ENCODE peak calls at places on chromosomes 1 and 21, in six cellular contexts. One of them, this sample, is unnamed.

GRCh38 chr1:246930830-246931548 is 759 bp downstream of the AHCTF1 start:
- DNase-seq in mammary epithelial cell: peak
- DNase-seq in fibroblast of lung: peak
- DNase-seq in cardiac fibroblast: peak
- DNase-seq in ascending aorta: no peak
- DNase-seq in AG10803: peak
- DNase-seq in this sample: peak

GRCh38 chr1:154325583-154326545 is 539 bp downstream of the ATP8B2 start:
- DNase-seq in AG10803: peak
- DNase-seq in fibroblast of lung: peak
- DNase-seq in ascending aorta: no peak
- DNase-seq in cardiac fibroblast: peak
- DNase-seq in mammary epithelial cell: peak
- DNase-seq in this sample: no peak

GRCh38 chr1:32878183-32878582 is 7.5 kb upstream of the FNDC5 start:
- DNase-seq in mammary epithelial cell: peak
- DNase-seq in cardiac fibroblast: peak
- DNase-seq in fibroblast of lung: peak
- DNase-seq in ascending aorta: no peak
- DNase-seq in AG10803: peak
- DNase-seq in this sample: no peak

GRCh38 chr1:156356875-156357534 is 12.0 kb upstream of the RHBG start:
- DNase-seq in cardiac fibroblast: peak
- DNase-seq in mammary epithelial cell: peak
- DNase-seq in fibroblast of lung: no peak
- DNase-seq in AG10803: no peak
- DNase-seq in ascending aorta: no peak
- DNase-seq in this sample: peak

GRCh38 chr1:203351037-203351625 is at the start of gene FMOD:
- DNase-seq in ascending aorta: no peak
- DNase-seq in cardiac fibroblast: peak
- DNase-seq in mammary epithelial cell: no peak
- DNase-seq in AG10803: peak
- DNase-seq in fibroblast of lung: peak
- DNase-seq in this sample: no peak

GRCh38 chr1:218454700-218455282 is 109.7 kb downstream of the TGFB2 start:
- DNase-seq in ascending aorta: no peak
- DNase-seq in cardiac fibroblast: no peak
- DNase-seq in mammary epithelial cell: no peak
- DNase-seq in fibroblast of lung: peak
- DNase-seq in AG10803: no peak
- DNase-seq in this sample: no peak

GRCh38 chr1:199150764-199151163 is 511.9 kb downstream of the PTPRC start:
- DNase-seq in cardiac fibroblast: no peak
- DNase-seq in mammary epithelial cell: no peak
- DNase-seq in ascending aorta: no peak
- DNase-seq in AG10803: no peak
- DNase-seq in fibroblast of lung: no peak
- DNase-seq in this sample: no peak

GRCh38 chr1:29984544-29985375 is 738.6 kb downstream of the MATN1 start:
- DNase-seq in cardiac fibroblast: no peak
- DNase-seq in ascending aorta: no peak
- DNase-seq in fibroblast of lung: no peak
- DNase-seq in mammary epithelial cell: no peak
- DNase-seq in AG10803: no peak
- DNase-seq in this sample: no peak

GRCh38 chr1:235843458-235843857 is 23.2 kb downstream of the LYST start:
- DNase-seq in fibroblast of lung: peak
- DNase-seq in ascending aorta: no peak
- DNase-seq in AG10803: peak
- DNase-seq in cardiac fibroblast: peak
- DNase-seq in mammary epithelial cell: peak
- DNase-seq in this sample: no peak

GRCh38 chr1:43153443-43153842 is 18.6 kb downstream of the EBNA1BP2 start:
- DNase-seq in cardiac fibroblast: no peak
- DNase-seq in fibroblast of lung: no peak
- DNase-seq in mammary epithelial cell: no peak
- DNase-seq in ascending aorta: no peak
- DNase-seq in AG10803: no peak
- DNase-seq in this sample: no peak

GRCh38 chr1:212437179-212437798 is 4.6 kb downstream of the NENF start:
- DNase-seq in fibroblast of lung: no peak
- DNase-seq in mammary epithelial cell: no peak
- DNase-seq in AG10803: no peak
- DNase-seq in cardiac fibroblast: no peak
- DNase-seq in ascending aorta: no peak
- DNase-seq in this sample: no peak

GRCh38 chr1:156500847-156501686 is 492 bp upstream of the MEF2D start:
- DNase-seq in ascending aorta: peak
- DNase-seq in AG10803: peak
- DNase-seq in cardiac fibroblast: peak
- DNase-seq in fibroblast of lung: peak
- DNase-seq in mammary epithelial cell: peak
- DNase-seq in this sample: peak

GRCh38 chr21:34091607-34092006 is 18.2 kb downstream of the MRPS6 start:
- DNase-seq in ascending aorta: no peak
- DNase-seq in AG10803: no peak
- DNase-seq in fibroblast of lung: no peak
- DNase-seq in mammary epithelial cell: no peak
- DNase-seq in cardiac fibroblast: peak
- DNase-seq in this sample: no peak

GRCh38 chr1:18073066-18073642 is 34.4 kb upstream of the IGSF21 start:
- DNase-seq in cardiac fibroblast: no peak
- DNase-seq in fibroblast of lung: no peak
- DNase-seq in mammary epithelial cell: no peak
- DNase-seq in ascending aorta: no peak
- DNase-seq in AG10803: no peak
- DNase-seq in this sample: no peak

GRCh38 chr1:211328084-211328694 is 1.6 kb downstream of the TRAF5 start:
- DNase-seq in fibroblast of lung: no peak
- DNase-seq in ascending aorta: no peak
- DNase-seq in cardiac fibroblast: no peak
- DNase-seq in mammary epithelial cell: no peak
- DNase-seq in AG10803: no peak
- DNase-seq in this sample: no peak

GRCh38 chr1:58317694-58318093 is 228.8 kb downstream of the OMA1 start:
- DNase-seq in fibroblast of lung: no peak
- DNase-seq in ascending aorta: no peak
- DNase-seq in cardiac fibroblast: no peak
- DNase-seq in AG10803: no peak
- DNase-seq in mammary epithelial cell: no peak
- DNase-seq in this sample: no peak

GRCh38 chr21:17854771-17855170 is 35.6 kb upstream of the C21orf91 start:
- DNase-seq in AG10803: no peak
- DNase-seq in mammary epithelial cell: peak
- DNase-seq in cardiac fibroblast: no peak
- DNase-seq in fibroblast of lung: no peak
- DNase-seq in ascending aorta: no peak
- DNase-seq in this sample: no peak

GRCh38 chr1:101041300-101041699 is 15.7 kb upstream of the DPH5 start:
- DNase-seq in cardiac fibroblast: no peak
- DNase-seq in mammary epithelial cell: no peak
- DNase-seq in ascending aorta: no peak
- DNase-seq in AG10803: no peak
- DNase-seq in fibroblast of lung: no peak
- DNase-seq in this sample: no peak
- TF ChIP-seq CTCF in cardiac fibroblast: no peak
- TF ChIP-seq CTCF in mammary epithelial cell: no peak
- TF ChIP-seq CTCF in ascending aorta: no peak
- TF ChIP-seq CTCF in AG10803: no peak
- TF ChIP-seq CTCF in fibroblast of lung: no peak
- TF ChIP-seq CTCF in this sample: no peak

GRCh38 chr1:167230437-167230836 is 9.8 kb downstream of the POU2F1 start:
- DNase-seq in mammary epithelial cell: no peak
- DNase-seq in ascending aorta: no peak
- DNase-seq in AG10803: no peak
- DNase-seq in fibroblast of lung: no peak
- DNase-seq in cardiac fibroblast: no peak
- DNase-seq in this sample: no peak
- TF ChIP-seq CTCF in mammary epithelial cell: no peak
- TF ChIP-seq CTCF in ascending aorta: no peak
- TF ChIP-seq CTCF in AG10803: no peak
- TF ChIP-seq CTCF in fibroblast of lung: no peak
- TF ChIP-seq CTCF in cardiac fibroblast: no peak
- TF ChIP-seq CTCF in this sample: no peak

GRCh38 chr1:182029379-182030331 is 31.9 kb downstream of the ZNF648 start:
- DNase-seq in fibroblast of lung: peak
- DNase-seq in cardiac fibroblast: peak
- DNase-seq in AG10803: peak
- DNase-seq in ascending aorta: peak
- DNase-seq in mammary epithelial cell: peak
- DNase-seq in this sample: peak
- TF ChIP-seq CTCF in fibroblast of lung: peak
- TF ChIP-seq CTCF in cardiac fibroblast: no peak
- TF ChIP-seq CTCF in AG10803: peak
- TF ChIP-seq CTCF in ascending aorta: peak
- TF ChIP-seq CTCF in mammary epithelial cell: no peak
- TF ChIP-seq CTCF in this sample: peak

DNA sequence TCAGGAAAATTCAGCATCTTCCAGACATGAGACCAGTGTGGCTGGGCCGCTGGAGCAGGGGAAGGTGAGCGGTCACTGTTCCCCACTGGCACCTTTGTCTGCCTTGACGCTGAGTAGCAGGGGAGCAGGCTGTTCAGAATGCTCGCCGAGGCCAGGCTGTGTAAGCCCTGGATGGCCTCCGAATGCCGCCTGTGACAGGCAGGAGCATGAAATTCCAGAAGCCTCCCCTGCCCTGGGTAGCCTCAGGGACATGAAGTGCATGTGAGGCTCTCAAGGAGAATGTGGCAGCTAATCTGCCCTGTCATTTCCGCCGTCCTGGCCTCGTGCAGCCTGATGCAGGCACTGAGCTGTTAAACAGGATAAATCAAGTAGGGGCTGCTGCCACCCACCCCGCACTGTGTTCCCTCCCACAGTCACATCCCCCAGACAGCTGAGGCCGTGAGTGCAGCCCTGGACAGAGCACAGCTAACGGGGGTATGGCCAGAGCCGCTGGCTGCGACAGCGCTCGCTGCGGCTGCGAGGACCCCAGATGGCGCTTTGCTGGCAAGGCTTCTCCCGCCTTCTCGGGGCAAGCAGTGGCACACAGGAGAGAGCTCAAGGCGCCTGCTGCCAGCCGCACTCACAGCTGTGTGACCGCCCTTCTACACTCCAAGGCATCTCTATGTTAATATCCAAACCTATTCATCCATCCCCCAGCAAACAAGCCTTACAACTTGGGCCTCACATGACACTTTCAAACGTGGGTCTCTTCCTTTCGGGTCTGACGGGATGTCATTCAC is 105.0 kb upstream of the COL6A1 start:
- DNase-seq in ascending aorta: no peak
- DNase-seq in AG10803: peak
- DNase-seq in fibroblast of lung: no peak
- DNase-seq in mammary epithelial cell: no peak
- DNase-seq in cardiac fibroblast: no peak
- DNase-seq in this sample: no peak
- TF ChIP-seq CTCF in ascending aorta: no peak
- TF ChIP-seq CTCF in AG10803: no peak
- TF ChIP-seq CTCF in fibroblast of lung: no peak
- TF ChIP-seq CTCF in mammary epithelial cell: no peak
- TF ChIP-seq CTCF in cardiac fibroblast: no peak
- TF ChIP-seq CTCF in this sample: no peak

This sample was measured in DND-41.